ENCODE peak calls at places on chromosomes 1 and 21, in six cellular contexts. Z, B, V, R, G and H are unnamed samples.

GRCh38 chr21:28823464-28823863 is 169.2 kb downstream of the LTN1 start:
- DNase-seq in R (no peak), B (no peak), G (no peak), Z (no peak), V (no peak), H (no peak)

GRCh38 chr1:154831470-154831869 is 38.6 kb downstream of the KCNN3 start:
- DNase-seq in Z (no peak), R (no peak), G (no peak), B (no peak), V (no peak), H (no peak)

GRCh38 chr1:203624341-203624712 is 2.3 kb upstream of the ATP2B4 start:
- DNase-seq in G (no peak), B (peak), Z (no peak), R (no peak), V (no peak), H (no peak)

GRCh38 chr1:112638109-112638426 is 18.4 kb downstream of the CAPZA1 start:
- DNase-seq in Z (no peak), V (no peak), B (no peak), R (no peak), G (no peak), H (no peak)

GRCh38 chr1:235588916-235589515 is 60.6 kb downstream of the GNG4 start:
- DNase-seq in V (peak), B (no peak), G (no peak), R (peak), Z (peak), H (no peak)

GRCh38 chr21:38979271-38980196 is 173.8 kb downstream of the ETS2 start:
- DNase-seq in Z (no peak), R (peak), G (no peak), V (peak), B (peak), H (no peak)

GRCh38 chr1:8903908-8904650 is 25.6 kb upstream of the ENO1 start:
- DNase-seq in Z (no peak), R (peak), V (peak), G (peak), B (peak), H (no peak)

GRCh38 chr1:39639333-39640130 is at the start of gene HEYL:
- DNase-seq in G (peak), V (peak), B (peak), R (peak), Z (peak), H (no peak)

GRCh38 chr1:22142315-22143064 is 407 bp downstream of the WNT4 start:
- DNase-seq in V (peak), R (no peak), G (no peak), Z (no peak), B (no peak), H (no peak)

GRCh38 chr21:45927851-45928850 is 53.4 kb upstream of the COL6A1 start:
- DNase-seq in B (no peak), V (no peak), R (no peak), Z (no peak), G (no peak), H (peak)

GRCh38 chr21:36773111-36773510 is 74.2 kb downstream of the SIM2 start:
- DNase-seq in R (peak), B (peak), V (peak), Z (peak), G (peak), H (no peak)

GRCh38 chr1:17189632-17190525 is 15.0 kb upstream of the PADI1 start:
- DNase-seq in V (peak), Z (no peak), B (peak), R (peak), G (peak), H (no peak)

GRCh38 chr1:227459977-227460376 is 103.4 kb upstream of the ZNF678 start:
- DNase-seq in G (no peak), B (no peak), V (no peak), R (no peak), Z (no peak), H (no peak)

GRCh38 chr1:19812875-19813650 is 2.0 kb downstream of the RNF186 start:
- DNase-seq in R (no peak), V (no peak), B (no peak), Z (no peak), G (no peak), H (no peak)

GRCh38 chr1:87715471-87715870 is 386.8 kb downstream of the LMO4 start:
- DNase-seq in Z (no peak), V (no peak), G (no peak), B (no peak), R (no peak), H (no peak)

DNA sequence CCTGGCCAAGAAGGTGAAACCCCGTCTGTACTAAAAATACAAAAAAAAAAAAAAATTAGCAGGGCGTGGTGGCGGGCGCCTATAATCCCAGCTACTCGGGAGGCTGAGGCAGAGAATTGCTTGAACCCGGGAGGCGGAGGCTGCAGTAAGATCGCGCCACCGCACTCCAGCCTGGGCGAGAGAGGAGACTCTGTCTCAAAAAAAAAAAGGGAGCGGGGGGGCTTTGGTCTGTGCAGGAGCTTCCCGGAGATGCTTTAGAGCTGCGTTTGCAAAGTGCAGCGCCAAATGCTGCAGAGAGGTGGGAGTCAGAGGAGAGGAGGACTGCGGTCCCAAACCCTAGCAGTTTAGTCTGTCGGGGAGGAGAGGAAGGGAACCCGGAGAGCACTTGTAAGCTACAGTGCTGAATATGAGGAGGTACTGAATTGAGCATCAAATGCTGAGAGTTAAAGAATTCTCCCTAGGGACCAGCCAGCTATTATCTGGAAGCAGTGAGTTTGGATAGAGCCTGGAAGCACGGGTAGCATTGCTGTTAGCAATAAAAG is 569 bp downstream of the FALEC start:
- DNase-seq in Z (no peak), R (peak), V (peak), G (no peak), B (no peak), H (no peak)
- TF ChIP-seq CTCF in Z (no peak), R (no peak), V (peak), G (no peak), B (peak), H (no peak)

DNA sequence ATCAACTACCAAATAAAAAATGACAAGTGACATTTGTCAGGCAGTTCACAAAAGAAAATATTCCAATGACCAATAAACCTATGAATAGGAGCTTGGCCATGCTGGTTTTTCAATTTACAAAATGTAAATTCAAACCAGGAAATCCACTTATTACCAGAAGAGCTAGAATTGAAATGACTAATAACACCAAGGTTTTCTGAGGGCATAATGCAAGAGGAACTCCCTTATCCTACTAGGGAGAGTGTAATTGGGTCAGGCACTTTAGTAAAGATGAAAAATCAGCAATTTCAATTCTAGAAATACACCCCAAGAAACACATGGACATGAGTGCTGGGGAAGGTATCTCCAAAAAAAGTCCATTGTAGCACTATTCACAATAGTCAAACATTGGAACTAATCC is 16.7 kb upstream of the TIAM1 start:
- DNase-seq in V (no peak), G (no peak), R (no peak), Z (no peak), B (no peak), H (no peak)
- TF ChIP-seq CTCF in V (no peak), G (no peak), R (no peak), Z (no peak), B (no peak), H (no peak)

DNA sequence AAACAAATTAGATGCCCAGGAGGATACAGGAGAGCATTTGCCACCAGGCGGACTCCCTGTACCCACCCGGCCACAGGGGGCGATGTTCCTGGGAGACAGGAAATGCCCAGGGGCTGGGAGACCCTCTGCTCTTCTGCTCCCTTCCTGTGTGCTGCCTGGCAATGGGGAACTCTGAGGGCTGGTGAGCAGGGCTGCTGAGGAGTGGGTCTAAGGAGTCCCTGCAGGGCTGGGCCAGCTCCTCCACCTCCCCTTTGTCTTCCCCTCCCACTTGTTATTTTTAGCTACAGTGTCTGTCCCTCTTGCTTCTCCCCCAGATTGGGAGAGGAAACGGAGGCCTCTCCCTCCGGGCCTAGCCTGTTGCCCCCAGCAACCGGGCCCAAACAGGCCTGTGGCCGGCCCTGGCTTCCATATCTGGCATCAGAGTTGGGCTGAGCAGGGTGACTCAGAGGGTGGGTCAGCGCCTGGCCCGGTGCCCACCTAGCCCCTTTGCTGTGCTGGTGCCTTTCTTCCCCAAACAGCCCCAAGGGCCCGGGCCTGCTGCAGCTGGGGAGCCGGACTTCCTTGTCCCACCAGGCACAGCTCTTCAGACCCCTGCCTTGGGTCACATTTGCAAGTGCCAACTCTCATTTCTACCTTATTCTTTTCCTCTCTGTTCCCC is 11.7 kb downstream of the LMNA start:
- DNase-seq in G (peak), Z (peak), V (peak), B (peak), R (peak), H (no peak)
- TF ChIP-seq CTCF in G (peak), Z (peak), V (peak), B (peak), R (peak), H (peak)

DNA sequence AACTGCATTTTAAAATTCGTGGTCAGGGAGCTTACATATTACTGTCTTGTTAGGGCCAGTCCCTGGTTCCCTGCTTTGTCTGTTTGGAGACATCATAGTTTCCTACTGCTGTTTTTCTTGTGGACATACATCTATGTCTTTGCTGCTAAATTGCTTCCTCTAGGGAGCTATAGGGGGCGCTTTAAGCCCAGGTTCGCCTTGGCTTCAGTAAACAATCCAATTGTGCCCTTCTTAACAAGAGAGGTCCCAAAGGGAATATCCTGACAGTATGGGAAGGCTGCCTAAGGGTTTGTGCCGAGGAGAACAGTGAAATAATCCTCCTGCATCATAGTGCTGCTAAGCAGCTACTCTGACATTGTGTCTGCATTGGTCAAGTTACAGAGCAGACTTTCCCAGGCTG is 112.5 kb downstream of the USH2A start:
- DNase-seq in Z (no peak), V (peak), R (peak), B (peak), G (peak), H (no peak)
- TF ChIP-seq CTCF in Z (peak), V (peak), R (peak), B (peak), G (peak), H (peak)